ENCODE peak calls at places on chromosomes 13 and 19, in five cellular contexts. One of them, this sample, is unnamed.

GRCh38 chr13:108495686-108496363 is 133.6 kb upstream of the MYO16 start:
- DNase-seq in CD4-positive, alpha-beta T cell: no peak
- DNase-seq in breast epithelium: no peak
- DNase-seq in neural crest cell: peak
- DNase-seq in progenitor cell of endocrine pancreas: peak
- DNase-seq in this sample: no peak

GRCh38 chr19:3784607-3785463 is 1.3 kb downstream of the MATK start:
- DNase-seq in CD4-positive, alpha-beta T cell: no peak
- DNase-seq in neural crest cell: no peak
- DNase-seq in breast epithelium: no peak
- DNase-seq in progenitor cell of endocrine pancreas: no peak
- DNase-seq in this sample: no peak

GRCh38 chr13:59172076-59172475 is 991.7 kb downstream of the DIAPH3 start:
- DNase-seq in progenitor cell of endocrine pancreas: no peak
- DNase-seq in breast epithelium: no peak
- DNase-seq in CD4-positive, alpha-beta T cell: no peak
- DNase-seq in neural crest cell: no peak
- DNase-seq in this sample: no peak

GRCh38 chr19:15210323-15210774 is 9.6 kb upstream of the NOTCH3 start:
- DNase-seq in CD4-positive, alpha-beta T cell: no peak
- DNase-seq in progenitor cell of endocrine pancreas: no peak
- DNase-seq in breast epithelium: no peak
- DNase-seq in neural crest cell: no peak
- DNase-seq in this sample: no peak

GRCh38 chr19:7981661-7982060 is 23.8 kb downstream of the ELAVL1 start:
- DNase-seq in neural crest cell: no peak
- DNase-seq in progenitor cell of endocrine pancreas: no peak
- DNase-seq in CD4-positive, alpha-beta T cell: no peak
- DNase-seq in breast epithelium: no peak
- DNase-seq in this sample: no peak

GRCh38 chr13:114166381-114167131 is 12.5 kb upstream of the CFAP97D2 start:
- DNase-seq in neural crest cell: no peak
- DNase-seq in progenitor cell of endocrine pancreas: no peak
- DNase-seq in CD4-positive, alpha-beta T cell: no peak
- DNase-seq in breast epithelium: peak
- DNase-seq in this sample: no peak

GRCh38 chr19:44757057-44757734 is 8.7 kb downstream of the BCL3 start:
- DNase-seq in CD4-positive, alpha-beta T cell: no peak
- DNase-seq in breast epithelium: no peak
- DNase-seq in progenitor cell of endocrine pancreas: peak
- DNase-seq in neural crest cell: peak
- DNase-seq in this sample: peak

GRCh38 chr19:51514866-51515481 is 13.4 kb upstream of the SIGLEC12 start:
- DNase-seq in breast epithelium: no peak
- DNase-seq in neural crest cell: peak
- DNase-seq in CD4-positive, alpha-beta T cell: no peak
- DNase-seq in progenitor cell of endocrine pancreas: no peak
- DNase-seq in this sample: no peak

GRCh38 chr13:23472189-23472588 is 38.7 kb upstream of the SACS start:
- DNase-seq in neural crest cell: no peak
- DNase-seq in progenitor cell of endocrine pancreas: no peak
- DNase-seq in CD4-positive, alpha-beta T cell: no peak
- DNase-seq in breast epithelium: no peak
- DNase-seq in this sample: no peak

GRCh38 chr19:23254141-23254910 is 4.1 kb upstream of the ZNF724 start:
- DNase-seq in CD4-positive, alpha-beta T cell: no peak
- DNase-seq in neural crest cell: no peak
- DNase-seq in progenitor cell of endocrine pancreas: no peak
- DNase-seq in breast epithelium: no peak
- DNase-seq in this sample: peak

GRCh38 chr19:9885077-9885552 is 50.0 kb downstream of the PIN1 start:
- DNase-seq in CD4-positive, alpha-beta T cell: no peak
- DNase-seq in neural crest cell: no peak
- DNase-seq in progenitor cell of endocrine pancreas: no peak
- DNase-seq in breast epithelium: no peak
- DNase-seq in this sample: no peak

DNA sequence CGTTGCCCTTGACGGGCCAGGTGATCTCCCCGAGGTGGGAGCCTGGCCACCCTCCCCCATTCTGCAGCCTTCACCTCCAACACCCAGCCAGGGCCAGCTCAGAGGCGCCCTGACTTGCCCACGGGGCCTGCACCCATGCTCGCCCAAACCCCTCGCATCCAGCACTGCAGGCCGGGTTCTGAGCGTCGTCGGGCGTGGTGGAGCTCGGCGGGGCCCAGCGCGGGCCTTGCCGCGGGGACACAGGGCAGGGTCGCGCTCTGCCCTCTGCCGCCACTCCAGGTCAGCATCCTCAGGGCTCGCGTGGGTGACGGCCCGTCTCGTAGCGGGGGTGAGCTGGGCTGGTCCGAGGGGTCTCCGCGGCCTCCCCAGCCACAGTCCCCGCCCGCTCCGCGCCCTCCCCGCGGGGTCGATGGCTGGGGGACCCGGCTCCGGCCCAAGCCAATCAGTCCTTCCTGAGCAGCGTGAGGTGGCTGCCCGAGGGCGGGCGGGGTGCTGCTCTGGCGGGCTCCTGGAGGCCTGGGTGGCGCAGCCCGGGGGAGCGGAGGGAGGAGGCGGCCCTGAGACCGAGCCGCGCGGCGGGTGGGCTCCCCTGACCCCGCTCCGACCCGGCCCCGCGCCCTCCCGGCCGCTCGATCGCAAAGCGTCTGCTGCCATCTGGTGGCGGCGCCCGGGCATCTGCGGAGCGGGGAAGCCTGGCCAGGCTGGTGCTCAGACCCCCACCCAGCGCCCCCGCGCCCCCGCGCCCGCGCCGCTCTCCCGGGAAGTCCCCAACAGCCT is 61.4 kb downstream of the CCNE1 start:
- DNase-seq in progenitor cell of endocrine pancreas: peak
- DNase-seq in neural crest cell: peak
- DNase-seq in CD4-positive, alpha-beta T cell: peak
- DNase-seq in breast epithelium: no peak
- DNase-seq in this sample: peak
- TF ChIP-seq CTCF in progenitor cell of endocrine pancreas: peak
- TF ChIP-seq CTCF in neural crest cell: peak
- TF ChIP-seq CTCF in CD4-positive, alpha-beta T cell: peak
- TF ChIP-seq CTCF in breast epithelium: peak
- TF ChIP-seq CTCF in this sample: peak

DNA sequence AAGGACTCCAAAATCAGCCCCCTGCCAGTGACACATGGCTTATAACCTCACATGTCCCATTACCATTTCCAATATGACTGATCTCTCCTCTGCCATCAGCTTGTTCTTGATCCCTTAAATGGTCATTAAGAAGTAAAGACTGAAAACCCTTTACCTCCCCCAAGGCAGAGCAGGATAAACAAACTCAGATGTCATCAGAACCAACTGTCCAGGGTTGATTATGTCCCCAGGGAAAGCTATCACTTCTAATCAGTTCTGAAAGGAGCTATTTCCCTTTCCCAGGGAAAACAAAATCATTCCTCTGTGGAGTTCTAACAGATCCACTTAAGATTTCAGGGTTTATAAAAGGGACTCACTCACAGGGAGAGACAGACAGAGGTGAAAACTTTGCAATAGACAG is 350.9 kb downstream of the SUCLA2 start:
- DNase-seq in progenitor cell of endocrine pancreas: no peak
- DNase-seq in breast epithelium: no peak
- DNase-seq in neural crest cell: no peak
- DNase-seq in CD4-positive, alpha-beta T cell: no peak
- DNase-seq in this sample: no peak
- TF ChIP-seq CTCF in progenitor cell of endocrine pancreas: no peak
- TF ChIP-seq CTCF in breast epithelium: no peak
- TF ChIP-seq CTCF in neural crest cell: no peak
- TF ChIP-seq CTCF in CD4-positive, alpha-beta T cell: no peak
- TF ChIP-seq CTCF in this sample: no peak

GRCh38 chr19:49938662-49939061 is 9.4 kb upstream of the NUP62 start:
- DNase-seq in breast epithelium: no peak
- DNase-seq in progenitor cell of endocrine pancreas: no peak
- DNase-seq in neural crest cell: no peak
- DNase-seq in CD4-positive, alpha-beta T cell: no peak
- DNase-seq in this sample: no peak
- TF ChIP-seq CTCF in breast epithelium: no peak
- TF ChIP-seq CTCF in progenitor cell of endocrine pancreas: no peak
- TF ChIP-seq CTCF in neural crest cell: no peak
- TF ChIP-seq CTCF in CD4-positive, alpha-beta T cell: no peak
- TF ChIP-seq CTCF in this sample: no peak

DNA sequence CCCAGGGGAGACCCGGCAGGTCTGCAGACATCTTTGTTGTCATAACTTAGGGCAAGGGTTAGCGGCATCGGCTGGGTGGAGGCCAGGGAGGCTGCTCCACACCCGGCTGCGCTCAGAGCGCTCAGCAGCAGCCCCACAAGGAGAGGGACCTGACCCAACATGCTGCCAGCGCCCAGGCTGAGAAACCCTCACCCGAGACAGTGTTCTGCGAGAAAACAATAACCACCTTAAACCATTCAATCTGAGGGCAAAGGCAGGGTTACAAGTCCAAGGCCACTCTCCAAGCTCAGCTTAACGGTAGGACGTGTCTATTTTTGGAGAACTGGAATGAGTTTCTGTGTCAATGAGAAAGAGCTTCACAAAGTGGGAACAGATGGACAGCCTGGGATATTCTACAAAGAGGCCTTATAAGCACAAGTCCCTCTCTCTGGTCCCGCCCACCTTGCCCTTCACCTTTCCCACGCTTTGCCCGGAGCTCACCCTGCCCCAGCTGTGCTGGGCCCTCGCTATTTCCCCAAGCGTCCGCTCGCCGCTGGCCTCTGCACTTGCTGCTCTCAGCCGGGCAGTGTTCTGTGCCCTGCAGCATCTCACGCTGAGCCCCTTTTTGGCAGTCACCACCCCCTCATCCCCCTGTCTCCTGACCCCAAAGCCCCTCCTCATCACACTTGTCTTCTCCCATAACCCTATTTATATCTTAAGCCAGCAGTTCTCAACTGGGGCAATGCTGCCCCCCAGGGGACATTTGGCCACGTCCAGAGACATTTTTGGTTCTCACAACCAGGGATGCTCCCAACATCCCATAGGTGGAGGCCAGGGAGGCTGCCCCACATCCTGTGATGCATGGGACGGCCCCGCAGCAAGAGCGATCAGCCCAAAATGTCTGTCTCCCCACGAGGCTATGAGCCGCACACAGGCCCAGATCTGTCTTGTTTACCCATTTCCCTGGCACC is 17.6 kb downstream of the PPP1R12C start:
- DNase-seq in CD4-positive, alpha-beta T cell: no peak
- DNase-seq in progenitor cell of endocrine pancreas: no peak
- DNase-seq in breast epithelium: no peak
- DNase-seq in neural crest cell: no peak
- DNase-seq in this sample: no peak
- TF ChIP-seq CTCF in CD4-positive, alpha-beta T cell: no peak
- TF ChIP-seq CTCF in progenitor cell of endocrine pancreas: peak
- TF ChIP-seq CTCF in breast epithelium: no peak
- TF ChIP-seq CTCF in neural crest cell: peak
- TF ChIP-seq CTCF in this sample: peak

GRCh38 chr13:45737571-45738002 is 35.5 kb downstream of the CBY2 start:
- DNase-seq in CD4-positive, alpha-beta T cell: no peak
- DNase-seq in progenitor cell of endocrine pancreas: no peak
- DNase-seq in breast epithelium: no peak
- DNase-seq in neural crest cell: no peak
- DNase-seq in this sample: no peak
- TF ChIP-seq CTCF in CD4-positive, alpha-beta T cell: no peak
- TF ChIP-seq CTCF in progenitor cell of endocrine pancreas: peak
- TF ChIP-seq CTCF in breast epithelium: no peak
- TF ChIP-seq CTCF in neural crest cell: no peak
- TF ChIP-seq CTCF in this sample: no peak

GRCh38 chr13:111068009-111068350 is 47.1 kb upstream of the ARHGEF7 start:
- DNase-seq in progenitor cell of endocrine pancreas: no peak
- DNase-seq in CD4-positive, alpha-beta T cell: no peak
- DNase-seq in neural crest cell: no peak
- DNase-seq in breast epithelium: no peak
- DNase-seq in this sample: no peak
- TF ChIP-seq CTCF in progenitor cell of endocrine pancreas: no peak
- TF ChIP-seq CTCF in CD4-positive, alpha-beta T cell: no peak
- TF ChIP-seq CTCF in neural crest cell: peak
- TF ChIP-seq CTCF in breast epithelium: no peak
- TF ChIP-seq CTCF in this sample: no peak

GRCh38 chr13:110089815-110090214 is 217.1 kb downstream of the COL4A1 start:
- DNase-seq in CD4-positive, alpha-beta T cell: no peak
- DNase-seq in breast epithelium: no peak
- DNase-seq in neural crest cell: no peak
- DNase-seq in progenitor cell of endocrine pancreas: no peak
- DNase-seq in this sample: no peak
- TF ChIP-seq CTCF in CD4-positive, alpha-beta T cell: no peak
- TF ChIP-seq CTCF in breast epithelium: no peak
- TF ChIP-seq CTCF in neural crest cell: peak
- TF ChIP-seq CTCF in progenitor cell of endocrine pancreas: peak
- TF ChIP-seq CTCF in this sample: no peak

DNA sequence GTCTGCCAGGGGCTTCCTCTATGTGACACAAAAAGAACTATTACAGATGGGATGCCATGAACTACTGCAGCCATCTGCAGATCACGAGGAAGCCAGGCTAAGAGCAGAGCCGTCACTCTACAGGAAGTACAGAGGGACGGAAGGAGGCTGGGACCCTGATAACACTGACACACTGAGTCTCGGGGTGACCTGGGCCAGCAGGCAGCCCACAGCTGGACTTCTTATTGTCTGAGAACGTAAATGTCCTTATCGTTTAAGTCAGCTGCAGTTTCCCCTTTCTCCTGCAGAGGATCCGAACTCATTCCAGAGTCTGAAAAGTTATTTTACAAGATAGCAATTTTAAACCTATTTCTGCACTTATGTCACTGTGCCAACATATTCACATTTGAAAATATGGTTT is 20.7 kb downstream of the PARP4 start:
- DNase-seq in progenitor cell of endocrine pancreas: no peak
- DNase-seq in breast epithelium: no peak
- DNase-seq in neural crest cell: no peak
- DNase-seq in CD4-positive, alpha-beta T cell: no peak
- DNase-seq in this sample: no peak
- TF ChIP-seq CTCF in progenitor cell of endocrine pancreas: no peak
- TF ChIP-seq CTCF in breast epithelium: no peak
- TF ChIP-seq CTCF in neural crest cell: peak
- TF ChIP-seq CTCF in CD4-positive, alpha-beta T cell: no peak
- TF ChIP-seq CTCF in this sample: no peak

DNA sequence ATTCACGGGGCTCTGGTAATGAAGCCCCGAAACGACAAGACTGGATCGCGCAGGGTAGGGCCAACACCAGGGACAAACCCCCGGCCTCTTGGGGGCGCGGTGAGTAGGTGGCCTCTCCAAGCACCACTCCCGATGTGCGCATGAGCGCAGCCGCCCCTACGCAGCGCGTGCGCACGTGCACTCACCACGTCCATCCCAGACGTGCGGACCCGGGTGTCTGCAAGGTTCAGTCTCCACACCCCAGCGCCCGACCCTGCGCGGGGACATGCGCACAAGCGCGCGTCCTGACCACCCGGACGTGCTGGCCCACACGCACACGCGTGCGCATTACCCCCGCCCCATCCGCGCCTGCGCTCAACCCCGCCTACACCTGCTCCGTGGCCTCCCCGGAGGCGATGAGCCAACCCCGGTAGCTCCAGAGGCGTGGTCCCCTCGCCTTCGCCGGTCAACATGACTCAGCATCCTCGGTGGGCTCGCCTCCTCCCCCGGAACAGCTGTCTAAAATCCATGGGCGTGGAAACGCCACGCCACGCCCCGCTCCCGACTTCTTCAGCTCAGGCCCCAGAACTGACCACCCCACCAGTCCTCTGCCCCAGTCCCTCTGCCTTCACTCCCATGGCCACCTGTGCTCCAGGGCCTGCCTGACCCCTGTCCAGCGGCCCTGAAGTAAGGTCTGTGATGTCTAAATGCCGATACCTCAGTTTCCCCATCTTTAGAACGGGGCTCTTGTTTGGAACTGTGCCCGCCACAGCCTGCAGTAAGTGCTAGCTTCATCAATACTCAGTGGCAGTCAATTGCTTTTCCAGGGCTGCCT is 5.6 kb upstream of the GPI start:
- DNase-seq in progenitor cell of endocrine pancreas: peak
- DNase-seq in breast epithelium: peak
- DNase-seq in CD4-positive, alpha-beta T cell: peak
- DNase-seq in neural crest cell: peak
- DNase-seq in this sample: peak
- TF ChIP-seq CTCF in progenitor cell of endocrine pancreas: peak
- TF ChIP-seq CTCF in breast epithelium: peak
- TF ChIP-seq CTCF in CD4-positive, alpha-beta T cell: peak
- TF ChIP-seq CTCF in neural crest cell: peak
- TF ChIP-seq CTCF in this sample: peak

GRCh38 chr19:50416034-50416814 is 2.5 kb upstream of the SPIB start:
- DNase-seq in neural crest cell: no peak
- DNase-seq in progenitor cell of endocrine pancreas: no peak
- DNase-seq in breast epithelium: no peak
- DNase-seq in CD4-positive, alpha-beta T cell: no peak
- DNase-seq in this sample: no peak
- TF ChIP-seq CTCF in neural crest cell: no peak
- TF ChIP-seq CTCF in progenitor cell of endocrine pancreas: no peak
- TF ChIP-seq CTCF in breast epithelium: no peak
- TF ChIP-seq CTCF in CD4-positive, alpha-beta T cell: no peak
- TF ChIP-seq CTCF in this sample: no peak

This sample was measured in D721Med.